ENCODE peak calls at places on chromosomes 12 and 14, in eight cellular contexts. X is PC-9, Y is heart left ventricle, P is right atrium auricular region, A is neuronal stem cell, K is PC-3, S is NT2/D1, F is mucosa of descending colon. J is an unnamed sample. For H3K9me3 and H3K4me1, the result is how much of the 10 kb centered on the place peaks cover.

GRCh38 chr12:52210925-52211650 is 19.3 kb upstream of the KRT80 start:
- DNase-seq in F (peak), Y (no peak), A (no peak), K (no peak), S (no peak), X (no peak), P (no peak), J (peak)

GRCh38 chr14:105076805-105077648 is 11.8 kb upstream of the GPR132 start:
- DNase-seq in F (no peak), Y (no peak), X (no peak), S (no peak), P (no peak), A (no peak), K (no peak), J (peak)

GRCh38 chr14:101022121-101022520 is 118.6 kb upstream of the RTL1 start:
- DNase-seq in K (no peak), Y (no peak), X (no peak), F (no peak), S (no peak), P (peak), A (no peak), J (no peak)

GRCh38 chr14:75822522-75823288 is 159.1 kb downstream of the TGFB3 start:
- DNase-seq in P (no peak), X (peak), A (no peak), F (no peak), Y (no peak), S (no peak), K (peak), J (peak)

GRCh38 chr14:35201066-35201465 is 78.7 kb downstream of the PRORP start:
- DNase-seq in X (no peak), A (no peak), P (no peak), F (no peak), K (no peak), S (no peak), Y (no peak), J (no peak)

GRCh38 chr12:68565391-68565903 is 45.3 kb upstream of the RAP1B start:
- DNase-seq in P (no peak), A (no peak), K (peak), Y (no peak), F (no peak), X (peak), S (no peak), J (peak)

GRCh38 chr12:69873429-69873828 is 48.4 kb downstream of the MYRFL start:
- DNase-seq in P (no peak), K (peak), A (no peak), X (no peak), Y (no peak), F (no peak), S (no peak), J (peak)

GRCh38 chr14:24071836-24072420 is 566 bp downstream of the CPNE6 start:
- DNase-seq in A (no peak), S (no peak), P (no peak), X (no peak), F (peak), K (no peak), Y (no peak), J (peak)

GRCh38 chr12:50786498-50787231 is 22.8 kb downstream of the ATF1 start:
- DNase-seq in S (peak), K (peak), P (no peak), F (no peak), X (peak), Y (no peak), A (no peak), J (peak)

GRCh38 chr12:111203969-111204368 is 164.9 kb downstream of the PHETA1 start:
- DNase-seq in X (no peak), P (no peak), A (no peak), S (no peak), F (no peak), Y (no peak), K (no peak), J (no peak)

GRCh38 chr12:26255893-26256645 is 60.7 kb downstream of the SSPN start:
- DNase-seq in X (peak), F (no peak), Y (no peak), A (no peak), S (no peak), P (no peak), K (peak), J (no peak)

DNA sequence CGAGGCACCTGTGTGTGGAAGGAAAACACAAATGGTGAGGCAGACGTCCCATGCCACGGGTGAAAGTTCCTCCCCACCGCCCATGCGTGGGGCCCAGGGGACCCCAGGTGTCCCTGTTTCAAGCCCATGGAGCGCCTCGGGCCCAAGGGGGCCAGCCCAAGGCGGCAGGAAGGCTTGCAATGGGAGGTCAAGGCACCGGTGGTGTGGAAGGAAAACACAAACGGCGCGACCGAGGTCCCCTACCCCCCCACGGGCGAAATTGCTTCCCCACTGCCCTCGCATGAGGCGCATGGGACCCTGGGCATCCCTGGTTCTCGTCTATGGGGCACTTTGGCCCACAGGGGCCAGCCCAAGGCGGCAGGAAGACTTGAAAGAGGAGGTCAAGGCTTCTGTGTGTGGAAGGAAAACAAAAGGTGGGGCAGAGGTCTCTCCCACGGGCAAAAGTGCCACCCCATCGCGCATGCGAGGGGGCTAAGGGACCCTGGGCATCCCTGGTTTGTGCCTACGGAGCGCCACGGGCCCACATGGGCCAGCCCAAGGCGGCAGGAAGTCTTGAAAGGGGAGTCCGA is 379.4 kb downstream of the ALG10 start:
- DNase-seq in S (no peak), Y (peak), K (no peak), X (no peak), A (no peak), F (peak), P (peak), J (no peak)
- H3K9me3 ChIP-seq in S (under half), Y (under half), K (under half), X (under half), A (half or more), F (half or more), P (under half), J (under half)

DNA sequence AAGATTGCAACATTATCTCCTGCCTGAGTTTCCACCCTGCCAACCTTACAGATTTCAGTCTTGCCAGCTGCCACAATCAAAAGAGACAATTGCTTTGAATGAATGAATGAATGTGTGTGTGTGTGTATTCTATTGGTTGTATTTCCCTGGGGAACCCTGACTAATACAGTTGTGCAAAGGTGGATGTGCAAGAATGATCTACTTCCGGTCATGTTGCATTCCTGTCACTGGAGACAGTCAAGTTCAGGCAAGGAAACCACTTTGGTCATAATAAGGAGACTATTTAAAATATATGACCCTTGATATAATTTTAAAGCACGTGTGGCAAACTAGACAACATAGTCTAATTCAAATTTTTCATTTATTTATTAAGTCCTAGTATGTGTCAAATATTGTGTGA is 13.1 kb downstream of the RERG start:
- DNase-seq in A (no peak), P (no peak), K (no peak), S (no peak), Y (no peak), X (no peak), F (no peak), J (no peak)
- H3K4me1 ChIP-seq in A (under half), P (under half), K (under half), S (under half), Y (under half), X (under half), F (under half), J (under half)

GRCh38 chr12:24904871-24905270 is 44.0 kb downstream of the BCAT1 start:
- DNase-seq in S (peak), A (no peak), F (no peak), X (no peak), K (no peak), P (no peak), Y (no peak), J (no peak)

GRCh38 chr12:24899503-24900098 is 49.3 kb downstream of the BCAT1 start:
- DNase-seq in S (no peak), K (no peak), P (no peak), X (no peak), Y (no peak), A (no peak), F (no peak), J (no peak)

GRCh38 chr12:24902521-24903304 is 46.2 kb downstream of the BCAT1 start:
- DNase-seq in A (no peak), P (no peak), K (no peak), F (no peak), Y (peak), X (no peak), S (peak), J (peak)

GRCh38 chr12:24903305-24904088 is 45.4 kb downstream of the BCAT1 start:
- DNase-seq in X (no peak), Y (no peak), S (no peak), A (no peak), P (no peak), F (no peak), K (no peak), J (peak)

GRCh38 chr12:24901975-24902461 is 46.9 kb downstream of the BCAT1 start:
- DNase-seq in F (no peak), P (no peak), X (no peak), S (peak), A (peak), K (no peak), Y (no peak), J (peak)
- H3K4me3 ChIP-seq in F (no peak), P (peak), X (no peak), S (peak), A (peak), K (no peak), Y (peak), J (peak)

GRCh38 chr14:98871796-98872195 is 400.2 kb downstream of the BCL11B start:
- DNase-seq in F (no peak), A (no peak), X (no peak), S (no peak), P (no peak), Y (no peak), K (no peak), J (no peak)

GRCh38 chr14:98864211-98864610 is 407.8 kb downstream of the BCL11B start:
- DNase-seq in S (no peak), X (no peak), F (no peak), A (no peak), P (no peak), K (no peak), Y (no peak), J (no peak)

GRCh38 chr14:98868846-98869245 is 403.2 kb downstream of the BCL11B start:
- DNase-seq in F (no peak), A (no peak), Y (no peak), S (no peak), K (no peak), X (no peak), P (no peak), J (no peak)

GRCh38 chr14:98867146-98867545 is 404.9 kb downstream of the BCL11B start:
- DNase-seq in K (no peak), X (no peak), Y (no peak), S (no peak), A (no peak), P (no peak), F (no peak), J (no peak)

DNA sequence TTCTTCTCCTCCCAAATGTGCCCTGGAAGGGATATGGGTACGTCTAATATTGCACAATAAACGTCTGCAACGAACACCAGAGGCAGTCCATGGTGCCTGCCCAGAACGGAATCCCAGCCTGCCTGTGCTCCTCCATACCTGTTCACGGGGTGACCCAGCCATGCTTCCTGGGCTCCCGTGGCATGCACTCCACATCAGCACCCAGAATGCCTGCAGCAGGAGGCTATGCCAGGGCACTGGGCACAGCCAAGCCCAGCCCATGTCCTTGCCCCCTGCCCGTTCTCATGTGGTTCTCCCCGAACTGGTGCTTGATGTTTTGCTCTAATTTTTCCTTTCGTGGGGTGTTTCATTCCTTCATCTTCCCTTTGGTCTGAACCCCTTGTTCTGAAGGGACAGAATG is 404.3 kb downstream of the BCL11B start:
- DNase-seq in S (no peak), K (no peak), X (no peak), A (no peak), F (no peak), P (no peak), Y (no peak), J (no peak)
- H3K9me3 ChIP-seq in S (under half), K (under half), X (under half), A (under half), F (under half), P (under half), Y (under half), J (under half)

DNA sequence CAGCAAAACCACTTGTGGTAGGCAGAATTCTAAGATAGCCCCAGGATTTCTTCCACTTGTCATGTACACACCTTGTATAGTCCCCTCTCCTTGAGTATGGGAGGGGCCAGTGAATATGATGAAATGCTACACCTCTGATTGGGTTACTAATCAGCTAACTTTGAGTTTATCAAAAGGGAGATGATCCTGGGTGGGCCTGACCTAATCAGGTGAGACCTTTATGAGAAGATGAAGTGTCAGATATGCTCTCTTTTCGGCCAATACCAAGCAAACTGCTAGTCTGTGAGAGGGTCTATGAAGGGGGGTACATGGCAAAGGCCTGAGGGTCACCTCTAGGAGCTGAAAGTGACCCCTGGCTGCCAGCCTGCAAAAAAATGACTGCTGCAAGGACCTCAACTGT is 154.3 kb upstream of the CRY1 start:
- DNase-seq in P (no peak), K (no peak), X (no peak), A (no peak), F (no peak), Y (no peak), S (no peak), J (no peak)
- H3K4me1 ChIP-seq in P (under half), K (under half), X (under half), A (under half), F (under half), Y (under half), S (under half), J (under half)

GRCh38 chr12:6685814-6686213 is 3.4 kb downstream of the ZNF384 start:
- DNase-seq in X (no peak), K (no peak), P (no peak), F (no peak), S (no peak), A (no peak), Y (no peak), J (no peak)
- H3K4me3 ChIP-seq in X (no peak), K (no peak), P (no peak), F (no peak), S (no peak), A (no peak), Y (no peak), J (no peak)